ENCODE peak calls at places on chromosomes 2 and 18, in four cellular contexts. P is lower leg skin, W is dorsolateral prefrontal cortex, F is kidney epithelial cell. Y is an unnamed sample.

GRCh38 chr18:48897531-48897930 is 53.2 kb downstream of the SMAD7 start:
- DNase-seq in P (peak), W (no peak), F (no peak), Y (no peak)

GRCh38 chr18:63254716-63255399 is 64.7 kb downstream of the BCL2 start:
- DNase-seq in P (no peak), W (no peak), F (no peak), Y (no peak)

GRCh38 chr18:26460449-26461091 is 87.8 kb downstream of the KCTD1 start:
- DNase-seq in P (no peak), W (no peak), F (no peak), Y (no peak)

GRCh38 chr2:62455957-62456692 is 49.9 kb downstream of the TMEM17 start:
- DNase-seq in P (no peak), W (no peak), F (no peak), Y (no peak)

GRCh38 chr18:5455644-5456043 is 88.2 kb downstream of the EPB41L3 start:
- DNase-seq in P (no peak), W (no peak), F (no peak), Y (peak)

GRCh38 chr2:189178726-189179606 is 595 bp downstream of the COL5A2 start:
- DNase-seq in P (no peak), W (no peak), F (peak), Y (peak)

GRCh38 chr18:61676763-61677434 is 215.9 kb downstream of the RNF152 start:
- DNase-seq in P (no peak), W (no peak), F (no peak), Y (peak)

GRCh38 chr2:201260302-201260800 is at the start of gene CASP8:
- DNase-seq in P (no peak), W (no peak), F (no peak), Y (no peak)

GRCh38 chr2:202135111-202135874 is 62.2 kb downstream of the KIAA2012 start:
- DNase-seq in P (peak), W (peak), F (peak), Y (peak)

GRCh38 chr18:51391731-51392130 is 194.2 kb upstream of the MEX3C start:
- DNase-seq in P (no peak), W (no peak), F (no peak), Y (no peak)

GRCh38 chr2:237421542-237422047 is 7.6 kb upstream of the COL6A3 start:
- DNase-seq in P (peak), W (peak), F (no peak), Y (peak)

GRCh38 chr2:176083796-176084261 is at the start of gene EVX2:
- DNase-seq in P (peak), W (no peak), F (no peak), Y (no peak)

GRCh38 chr2:78465707-78466106 is 559.8 kb upstream of the REG3G start:
- DNase-seq in P (no peak), W (peak), F (no peak), Y (no peak)

GRCh38 chr2:165141601-165142000 is 62.2 kb downstream of the SCN3A start:
- DNase-seq in P (no peak), W (no peak), F (no peak), Y (no peak)

GRCh38 chr2:134999536-134999935 is 47.7 kb downstream of the MAP3K19 start:
- DNase-seq in P (no peak), W (no peak), F (no peak), Y (no peak)

GRCh38 chr2:60468390-60469085 is 84.9 kb downstream of the BCL11A start:
- DNase-seq in P (no peak), W (no peak), F (no peak), Y (no peak)

GRCh38 chr2:156405586-156405985 is 30.6 kb upstream of the GPD2 start:
- DNase-seq in P (no peak), W (no peak), F (no peak), Y (no peak)

GRCh38 chr2:113791697-113792590 is 35.5 kb upstream of the SLC35F5 start:
- DNase-seq in P (no peak), W (no peak), F (peak), Y (no peak)

GRCh38 chr2:177573120-177573519 is 180.5 kb downstream of the AGPS start:
- DNase-seq in P (no peak), W (no peak), F (peak), Y (no peak)

GRCh38 chr2:221724631-221725203 is 152.6 kb upstream of the EPHA4 start:
- DNase-seq in P (no peak), W (no peak), F (no peak), Y (no peak)

GRCh38 chr2:57376985-57377384 is 669.6 kb upstream of the VRK2 start:
- DNase-seq in P (no peak), W (no peak), F (no peak), Y (no peak)

GRCh38 chr2:122384768-122385333 is 629.4 kb downstream of the TSN start:
- DNase-seq in P (no peak), W (no peak), F (no peak), Y (no peak)

GRCh38 chr2:117980381-117980780 is 33.5 kb downstream of the CCDC93 start:
- DNase-seq in P (no peak), W (no peak), F (no peak), Y (no peak)

GRCh38 chr2:206213514-206213845 is 53.8 kb downstream of the EEF1B2 start:
- DNase-seq in P (no peak), W (no peak), F (no peak), Y (no peak)

GRCh38 chr2:75801234-75801982 is 90.7 kb upstream of the GCFC2 start:
- DNase-seq in P (no peak), W (no peak), F (no peak), Y (no peak)

GRCh38 chr18:24270937-24271380 is 126.7 kb downstream of the OSBPL1A start:
- DNase-seq in P (no peak), W (no peak), F (no peak), Y (no peak)

GRCh38 chr2:14903709-14904374 is 271.3 kb downstream of the LRATD1 start:
- DNase-seq in P (no peak), W (no peak), F (no peak), Y (no peak)

GRCh38 chr2:168116448-168116847 is 130.9 kb downstream of the STK39 start:
- DNase-seq in P (no peak), W (no peak), F (no peak), Y (no peak)

GRCh38 chr2:105056245-105056644 is 18.4 kb downstream of the MRPS9 start:
- DNase-seq in P (no peak), W (no peak), F (no peak), Y (no peak)

GRCh38 chr2:105057005-105057404 is 19.1 kb downstream of the MRPS9 start:
- DNase-seq in P (no peak), W (no peak), F (no peak), Y (no peak)

GRCh38 chr2:105061560-105061959 is 23.7 kb downstream of the MRPS9 start:
- DNase-seq in P (no peak), W (no peak), F (no peak), Y (no peak)

DNA sequence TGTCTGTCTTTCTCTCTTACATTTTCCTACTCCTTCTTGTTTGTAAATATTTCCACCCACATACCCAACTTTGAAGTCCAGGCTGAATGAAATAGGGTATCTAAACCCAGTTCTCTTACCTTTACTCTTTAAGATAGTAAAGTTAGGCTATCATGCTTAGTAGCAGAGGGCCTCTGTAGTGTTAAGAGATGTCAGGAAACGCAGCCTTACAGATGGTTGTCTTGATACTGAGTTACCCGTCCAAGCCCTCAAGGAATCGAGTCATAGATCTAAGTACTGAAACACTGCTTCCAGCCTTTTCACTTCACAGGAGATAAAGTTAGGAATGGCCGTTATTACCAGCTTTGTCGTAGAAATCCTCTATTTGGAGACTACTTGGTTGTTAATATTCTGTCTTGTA is 24.3 kb downstream of the MRPS9 start:
- DNase-seq in P (no peak), W (no peak), F (no peak), Y (no peak)
- H3K4me3 ChIP-seq in P (no peak), W (no peak), F (no peak), Y (no peak)

DNA sequence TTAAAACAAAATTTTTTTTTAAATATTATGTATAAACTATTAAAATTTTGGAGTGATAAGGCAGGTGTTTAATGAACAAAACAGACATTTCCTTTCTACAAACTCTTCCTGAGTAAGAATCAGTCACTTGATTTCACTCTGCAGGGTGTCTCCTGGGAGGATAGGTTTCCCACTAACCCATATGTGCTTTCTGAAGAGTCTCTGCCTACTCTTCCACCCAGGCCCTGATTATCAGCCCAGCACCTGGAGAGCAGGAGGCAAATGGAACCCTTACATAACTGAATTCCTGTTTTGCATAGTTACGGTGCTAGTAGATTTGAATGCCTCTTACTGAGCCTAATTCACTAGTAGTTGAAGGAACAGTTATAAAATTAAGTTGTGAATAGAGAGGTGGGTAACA is 1718.6 kb downstream of the SUCLG1 start:
- DNase-seq in P (no peak), W (no peak), F (no peak), Y (no peak)
- TF ChIP-seq CTCF in P (no peak), W (no peak), F (no peak), Y (no peak)

GRCh38 chr2:17270894-17271293 is 247.3 kb downstream of the RAD51AP2 start:
- DNase-seq in P (no peak), W (no peak), F (no peak), Y (no peak)
- H3K4me3 ChIP-seq in P (no peak), W (no peak), F (no peak), Y (no peak)

DNA sequence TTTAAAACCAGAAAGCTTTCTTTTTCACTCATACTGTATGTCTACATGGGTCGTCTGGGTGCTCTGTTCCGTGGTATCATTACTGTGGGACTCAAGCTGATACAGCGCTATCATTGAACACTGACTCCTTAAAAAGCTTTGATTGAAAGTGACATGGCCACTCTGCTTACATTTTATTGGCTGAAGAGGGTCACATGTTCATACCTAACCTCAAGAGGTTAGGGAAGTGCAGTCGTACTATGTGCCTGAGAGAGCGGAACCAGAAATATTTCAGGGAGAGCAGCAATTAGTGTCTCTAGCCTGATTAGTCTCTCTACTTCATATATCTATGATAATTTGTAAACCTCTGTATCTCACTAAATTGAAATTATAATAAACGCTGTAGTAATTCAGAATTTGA is 43.5 kb downstream of the PSMD14 start:
- DNase-seq in P (no peak), W (no peak), F (no peak), Y (no peak)
- TF ChIP-seq CTCF in P (no peak), W (no peak), F (no peak), Y (no peak)

GRCh38 chr2:238790126-238790820 is 57.6 kb upstream of the TWIST2 start:
- DNase-seq in P (no peak), W (no peak), F (no peak), Y (no peak)
- H3K4me3 ChIP-seq in P (no peak), W (no peak), F (no peak), Y (no peak)

GRCh38 chr2:2271471-2271941 is 59.6 kb downstream of the MYT1L start:
- DNase-seq in P (no peak), W (no peak), F (peak), Y (no peak)
- TF ChIP-seq CTCF in P (no peak), W (no peak), F (no peak), Y (no peak)

DNA sequence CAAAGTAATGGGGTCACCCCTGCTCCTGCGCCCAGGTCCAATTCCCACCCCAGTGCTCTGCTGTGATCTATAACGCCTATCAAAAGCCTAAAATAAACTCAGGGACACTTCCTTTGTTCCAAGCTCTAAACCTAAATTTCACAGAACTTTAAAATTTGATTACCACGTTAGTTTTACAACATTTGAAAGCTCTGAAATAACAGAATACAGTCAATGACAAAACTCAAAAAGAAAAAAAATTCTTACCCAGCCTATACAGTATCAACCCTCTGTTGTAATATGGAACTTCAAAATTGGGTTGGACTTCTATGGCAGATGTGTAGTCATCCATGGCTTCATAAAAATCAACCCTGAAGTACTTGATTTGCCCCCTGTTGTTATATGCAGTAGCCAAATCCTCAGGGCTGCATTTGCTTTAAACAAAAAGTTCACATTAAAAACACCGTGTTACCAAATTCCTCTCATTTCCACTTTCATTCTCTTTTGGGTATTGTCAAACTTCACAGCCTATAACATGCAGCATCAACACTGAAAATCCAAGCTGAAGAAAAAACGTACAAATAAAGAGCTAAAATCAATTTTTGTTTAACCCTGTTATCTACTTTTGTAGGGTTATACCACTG is 4.0 kb downstream of the TTC32 start:
- DNase-seq in P (no peak), W (no peak), F (no peak), Y (no peak)
- H3K4me3 ChIP-seq in P (no peak), W (no peak), F (no peak), Y (no peak)

DNA sequence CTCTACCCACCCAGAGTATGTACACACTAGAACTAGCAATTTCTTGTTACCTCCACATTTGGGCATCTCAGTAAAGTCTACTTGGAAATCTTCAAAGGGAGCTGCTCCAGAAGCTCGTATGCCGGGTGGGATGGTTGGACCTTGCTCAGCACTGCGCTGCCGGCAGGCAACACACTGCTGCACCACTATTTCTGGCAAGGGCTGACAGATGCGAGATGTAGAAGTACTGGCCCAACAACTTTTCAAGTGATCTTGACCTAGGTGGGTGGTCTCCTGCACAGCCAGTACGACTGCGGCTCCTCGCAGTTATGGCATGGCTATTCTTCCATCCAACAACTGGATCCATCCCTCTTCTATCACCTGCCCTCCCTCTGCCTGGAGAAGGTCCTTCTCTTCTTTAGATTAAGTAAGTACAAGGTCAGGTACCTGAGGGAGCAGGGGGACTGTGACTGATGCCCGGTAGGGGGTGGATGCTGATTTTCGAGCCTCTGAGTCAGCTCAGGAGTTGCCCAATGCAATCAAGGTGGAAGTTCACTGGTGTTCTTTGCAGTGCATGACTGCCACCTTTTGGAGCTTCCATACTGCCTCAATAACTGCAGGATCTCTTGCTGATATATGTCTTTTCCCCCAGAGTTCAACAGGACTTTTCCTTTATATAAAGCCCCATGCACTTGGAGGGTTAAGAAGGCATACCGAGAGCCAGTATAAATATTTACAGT is 100.4 kb upstream of the SLC1A4 start:
- DNase-seq in P (peak), W (no peak), F (no peak), Y (no peak)
- TF ChIP-seq CTCF in P (no peak), W (no peak), F (peak), Y (peak)

DNA sequence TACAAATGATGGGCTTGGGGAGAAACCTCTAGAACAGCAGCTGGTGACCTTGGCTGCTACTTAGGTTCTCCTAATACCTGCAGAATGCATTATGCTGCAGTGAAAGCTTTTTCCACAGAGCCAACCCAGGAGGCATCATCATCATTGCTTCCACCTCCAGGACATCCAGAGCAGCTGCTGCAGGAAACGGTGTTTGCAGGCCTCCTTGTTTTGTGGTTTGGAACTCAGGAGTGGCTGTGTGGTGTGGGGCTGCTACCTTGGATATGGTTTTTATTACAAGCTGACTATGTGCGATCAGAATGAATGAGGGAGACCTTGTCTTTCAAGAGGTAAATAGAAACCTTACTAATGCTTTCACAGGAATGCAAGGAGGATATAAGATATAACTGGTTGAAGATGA is 82.9 kb upstream of the MCFD2 start:
- DNase-seq in P (no peak), W (no peak), F (no peak), Y (no peak)
- H3K4me3 ChIP-seq in P (no peak), W (no peak), F (no peak), Y (no peak)

Y was measured in AG04450.